ENCODE peak calls at places on chromosomes 5 and 9, in four cellular contexts. One of them, this sample, is unnamed. For H3K4me1, the result is how much of the 10 kb centered on the place peaks cover.

GRCh38 chr5:127844631-127845030 is 141.4 kb downstream of the CCDC192 start:
- DNase-seq in HepG2: no peak
- DNase-seq in GM12878: no peak
- DNase-seq in H1: no peak
- DNase-seq in this sample: no peak

GRCh38 chr5:140244525-140245025 is 58.3 kb downstream of the PFDN1 start:
- DNase-seq in HepG2: peak
- DNase-seq in GM12878: no peak
- DNase-seq in H1: peak
- DNase-seq in this sample: peak

GRCh38 chr9:72473474-72474241 is 47.8 kb upstream of the TMC1 start:
- DNase-seq in HepG2: no peak
- DNase-seq in GM12878: peak
- DNase-seq in H1: no peak
- DNase-seq in this sample: no peak

GRCh38 chr9:81002242-81002641 is 687.1 kb downstream of the TLE1 start:
- DNase-seq in HepG2: peak
- DNase-seq in GM12878: no peak
- DNase-seq in H1: no peak
- DNase-seq in this sample: no peak

GRCh38 chr5:96861044-96861443 is 15.3 kb upstream of the ERAP2 start:
- DNase-seq in HepG2: no peak
- DNase-seq in GM12878: no peak
- DNase-seq in H1: no peak
- DNase-seq in this sample: no peak

GRCh38 chr9:101451498-101451897 is 15.9 kb upstream of the ALDOB start:
- DNase-seq in HepG2: no peak
- DNase-seq in GM12878: no peak
- DNase-seq in H1: no peak
- DNase-seq in this sample: no peak

GRCh38 chr9:121302341-121302740 is 34.4 kb downstream of the GSN start:
- DNase-seq in HepG2: no peak
- DNase-seq in GM12878: no peak
- DNase-seq in H1: no peak
- DNase-seq in this sample: no peak

GRCh38 chr9:83299556-83299955 is 236.6 kb upstream of the RASEF start:
- DNase-seq in HepG2: no peak
- DNase-seq in GM12878: no peak
- DNase-seq in H1: no peak
- DNase-seq in this sample: no peak

GRCh38 chr5:93267276-93267675 is 313.7 kb downstream of the NR2F1-AS1 start:
- DNase-seq in HepG2: no peak
- DNase-seq in GM12878: no peak
- DNase-seq in H1: no peak
- DNase-seq in this sample: no peak

GRCh38 chr9:22244141-22245011 is 202.2 kb upstream of the DMRTA1 start:
- DNase-seq in HepG2: peak
- DNase-seq in GM12878: no peak
- DNase-seq in H1: no peak
- DNase-seq in this sample: peak

GRCh38 chr9:136846376-136847064 is 2.7 kb upstream of the PHPT1 start:
- DNase-seq in HepG2: no peak
- DNase-seq in GM12878: no peak
- DNase-seq in H1: no peak
- DNase-seq in this sample: no peak

GRCh38 chr5:149845601-149846000 is 99.0 kb downstream of the PDE6A start:
- DNase-seq in HepG2: no peak
- DNase-seq in GM12878: no peak
- DNase-seq in H1: no peak
- DNase-seq in this sample: no peak

GRCh38 chr5:176387384-176387925 is 943 bp downstream of the NOP16 start:
- DNase-seq in HepG2: no peak
- DNase-seq in GM12878: no peak
- DNase-seq in H1: no peak
- DNase-seq in this sample: no peak

GRCh38 chr9:16385590-16386578 is 484.6 kb downstream of the BNC2 start:
- DNase-seq in HepG2: no peak
- DNase-seq in GM12878: no peak
- DNase-seq in H1: no peak
- DNase-seq in this sample: no peak

GRCh38 chr9:111945216-111945615 is 48.6 kb downstream of the UGCG start:
- DNase-seq in HepG2: no peak
- DNase-seq in GM12878: peak
- DNase-seq in H1: no peak
- DNase-seq in this sample: no peak

GRCh38 chr5:150846651-150847333 is 471 bp downstream of the IRGM start:
- DNase-seq in HepG2: peak
- DNase-seq in GM12878: peak
- DNase-seq in H1: peak
- DNase-seq in this sample: peak

GRCh38 chr9:76441551-76442322 is 17.2 kb upstream of the GCNT1 start:
- DNase-seq in HepG2: no peak
- DNase-seq in GM12878: peak
- DNase-seq in H1: no peak
- DNase-seq in this sample: no peak

GRCh38 chr9:121663591-121663990 is 12.2 kb downstream of the DAB2IP start:
- DNase-seq in HepG2: no peak
- DNase-seq in GM12878: no peak
- DNase-seq in H1: no peak
- DNase-seq in this sample: no peak

GRCh38 chr5:82635561-82636288 is 357.6 kb upstream of the RPS23 start:
- DNase-seq in HepG2: peak
- DNase-seq in GM12878: no peak
- DNase-seq in H1: no peak
- DNase-seq in this sample: no peak

GRCh38 chr5:160833806-160834205 is 18.2 kb downstream of the ATP10B start:
- DNase-seq in HepG2: no peak
- DNase-seq in GM12878: no peak
- DNase-seq in H1: no peak
- DNase-seq in this sample: no peak

GRCh38 chr9:33239922-33240321 is at the start of gene SPINK4:
- DNase-seq in HepG2: peak
- DNase-seq in GM12878: no peak
- DNase-seq in H1: no peak
- DNase-seq in this sample: no peak

GRCh38 chr9:129506041-129506440 is 114.9 kb downstream of the C9orf50 start:
- DNase-seq in HepG2: no peak
- DNase-seq in GM12878: no peak
- DNase-seq in H1: no peak
- DNase-seq in this sample: no peak

GRCh38 chr5:172877496-172878260 is 43.6 kb downstream of the ERGIC1 start:
- DNase-seq in HepG2: no peak
- DNase-seq in GM12878: no peak
- DNase-seq in H1: no peak
- DNase-seq in this sample: no peak

GRCh38 chr9:88922091-88922490 is 69.2 kb upstream of the S1PR3 start:
- DNase-seq in HepG2: no peak
- DNase-seq in GM12878: peak
- DNase-seq in H1: no peak
- DNase-seq in this sample: no peak

GRCh38 chr5:74124826-74125225 is 498.8 kb downstream of the ARHGEF28 start:
- DNase-seq in HepG2: no peak
- DNase-seq in GM12878: no peak
- DNase-seq in H1: no peak
- DNase-seq in this sample: no peak

GRCh38 chr5:147223951-147224791 is 10.7 kb upstream of the STK32A start:
- DNase-seq in HepG2: peak
- DNase-seq in GM12878: no peak
- DNase-seq in H1: no peak
- DNase-seq in this sample: peak

GRCh38 chr5:133938039-133938821 is 30.2 kb downstream of the C5orf15 start:
- DNase-seq in HepG2: no peak
- DNase-seq in GM12878: no peak
- DNase-seq in H1: no peak
- DNase-seq in this sample: no peak

GRCh38 chr5:160463775-160464465 is 42.3 kb downstream of the PTTG1 start:
- DNase-seq in HepG2: peak
- DNase-seq in GM12878: no peak
- DNase-seq in H1: no peak
- DNase-seq in this sample: no peak

GRCh38 chr9:18888241-18888794 is 144.7 kb downstream of the SAXO1 start:
- DNase-seq in HepG2: no peak
- DNase-seq in GM12878: no peak
- DNase-seq in H1: no peak
- DNase-seq in this sample: no peak

GRCh38 chr9:120909904-120910303 is 16.7 kb downstream of the TRAF1 start:
- DNase-seq in HepG2: no peak
- DNase-seq in GM12878: no peak
- DNase-seq in H1: no peak
- DNase-seq in this sample: no peak

GRCh38 chr5:62742214-62742613 is 163.6 kb downstream of the LRRC70 start:
- DNase-seq in HepG2: peak
- DNase-seq in GM12878: no peak
- DNase-seq in H1: no peak
- DNase-seq in this sample: no peak

GRCh38 chr5:169052207-169052606 is 248.7 kb downstream of the SLIT3 start:
- DNase-seq in HepG2: no peak
- DNase-seq in GM12878: no peak
- DNase-seq in H1: no peak
- DNase-seq in this sample: no peak

GRCh38 chr5:26259081-26259480 is 779.3 kb downstream of the CDH9 start:
- DNase-seq in HepG2: no peak
- DNase-seq in GM12878: no peak
- DNase-seq in H1: no peak
- DNase-seq in this sample: no peak

GRCh38 chr9:100379862-100380261 is 27.1 kb upstream of the TEX10 start:
- DNase-seq in HepG2: peak
- DNase-seq in GM12878: no peak
- DNase-seq in H1: no peak
- DNase-seq in this sample: no peak

GRCh38 chr5:131209175-131209505 is 38.4 kb downstream of the LYRM7 start:
- DNase-seq in HepG2: no peak
- DNase-seq in GM12878: no peak
- DNase-seq in H1: no peak
- DNase-seq in this sample: no peak

GRCh38 chr5:11182441-11183080 is 421.5 kb upstream of the DAP start:
- DNase-seq in HepG2: peak
- DNase-seq in GM12878: no peak
- DNase-seq in H1: no peak
- DNase-seq in this sample: peak

GRCh38 chr9:123658792-123659191 is 271.1 kb downstream of the DENND1A start:
- DNase-seq in HepG2: no peak
- DNase-seq in GM12878: no peak
- DNase-seq in H1: no peak
- DNase-seq in this sample: no peak
- TF ChIP-seq SUZ12 in HepG2: no peak
- TF ChIP-seq SUZ12 in GM12878: no peak
- TF ChIP-seq SUZ12 in H1: no peak
- TF ChIP-seq SUZ12 in this sample: no peak

DNA sequence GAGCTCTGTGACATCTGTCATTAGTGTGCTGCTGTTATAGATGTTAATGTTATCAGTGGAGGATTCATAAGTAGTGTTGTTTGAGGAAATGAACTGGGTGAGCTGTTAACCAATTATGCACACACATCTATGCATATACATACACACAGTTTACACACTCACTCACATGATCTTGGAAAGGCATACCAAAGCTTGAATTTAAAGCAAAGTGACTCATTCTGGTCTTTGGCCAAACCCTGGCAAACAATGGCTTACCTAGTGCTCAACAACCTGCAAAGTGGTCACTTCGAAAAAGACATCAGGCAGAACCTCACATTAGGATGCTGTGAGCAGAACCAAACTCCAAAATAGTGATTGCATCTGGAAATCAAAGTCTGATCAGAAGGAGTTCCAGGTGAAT is 1037.3 kb upstream of the CDH6 start:
- DNase-seq in HepG2: no peak
- DNase-seq in GM12878: no peak
- DNase-seq in H1: no peak
- DNase-seq in this sample: no peak
- H3K4me1 ChIP-seq in HepG2: under half
- H3K4me1 ChIP-seq in GM12878: under half
- H3K4me1 ChIP-seq in H1: under half
- H3K4me1 ChIP-seq in this sample: under half

GRCh38 chr9:98484218-98484617 is 224.5 kb downstream of the GABBR2 start:
- DNase-seq in HepG2: no peak
- DNase-seq in GM12878: no peak
- DNase-seq in H1: no peak
- DNase-seq in this sample: no peak

GRCh38 chr9:98491231-98491651 is 217.5 kb downstream of the GABBR2 start:
- DNase-seq in HepG2: peak
- DNase-seq in GM12878: no peak
- DNase-seq in H1: no peak
- DNase-seq in this sample: no peak

GRCh38 chr9:98485706-98486105 is 223.0 kb downstream of the GABBR2 start:
- DNase-seq in HepG2: no peak
- DNase-seq in GM12878: no peak
- DNase-seq in H1: no peak
- DNase-seq in this sample: no peak

GRCh38 chr9:98491778-98492177 is 217.0 kb downstream of the GABBR2 start:
- DNase-seq in HepG2: no peak
- DNase-seq in GM12878: no peak
- DNase-seq in H1: no peak
- DNase-seq in this sample: peak

GRCh38 chr9:98488578-98489312 is 220.0 kb downstream of the GABBR2 start:
- DNase-seq in HepG2: no peak
- DNase-seq in GM12878: no peak
- DNase-seq in H1: peak
- DNase-seq in this sample: no peak
- TF ChIP-seq SUZ12 in HepG2: no peak
- TF ChIP-seq SUZ12 in GM12878: no peak
- TF ChIP-seq SUZ12 in H1: no peak
- TF ChIP-seq SUZ12 in this sample: no peak

DNA sequence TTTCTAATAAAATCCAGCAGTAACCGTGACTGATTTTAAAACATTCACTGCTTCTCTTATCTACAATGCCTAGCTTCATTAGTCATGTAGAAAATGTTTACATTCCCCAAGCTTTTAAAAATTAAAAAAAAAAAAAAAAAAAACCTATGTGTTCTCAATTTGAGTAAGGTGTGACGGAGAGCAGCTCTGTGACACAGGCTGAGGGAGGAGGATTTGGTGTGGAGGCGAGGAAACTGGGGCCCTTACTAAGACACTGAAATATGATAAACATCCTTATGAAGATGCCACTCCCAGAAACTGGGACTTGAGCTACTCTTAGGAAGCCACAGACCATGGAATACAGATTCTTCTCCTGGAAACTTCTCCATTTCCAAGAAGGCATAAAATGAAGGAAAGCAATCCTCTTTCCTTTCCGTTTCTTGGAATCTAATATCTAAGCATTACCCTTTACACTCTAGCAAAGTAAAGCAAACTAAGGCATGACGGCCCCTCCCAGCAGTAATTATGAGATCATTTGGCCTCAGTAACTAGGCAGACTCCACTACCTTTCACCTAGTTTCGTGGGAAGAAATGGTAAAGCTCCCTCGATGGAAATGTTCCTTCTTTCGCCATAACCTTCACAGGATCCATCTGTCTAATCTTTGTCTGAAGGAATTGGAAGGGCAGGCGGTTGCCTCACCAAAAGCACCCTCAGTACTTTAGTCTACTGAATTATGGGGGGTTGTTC is 23.5 kb downstream of the GRAMD2B start:
- DNase-seq in HepG2: no peak
- DNase-seq in GM12878: no peak
- DNase-seq in H1: no peak
- DNase-seq in this sample: no peak
- H3K4me1 ChIP-seq in HepG2: under half
- H3K4me1 ChIP-seq in GM12878: under half
- H3K4me1 ChIP-seq in H1: under half
- H3K4me1 ChIP-seq in this sample: under half

GRCh38 chr5:56649569-56649968 is 165.8 kb upstream of the MAP3K1 start:
- DNase-seq in HepG2: no peak
- DNase-seq in GM12878: no peak
- DNase-seq in H1: no peak
- DNase-seq in this sample: no peak
- TF ChIP-seq SUZ12 in HepG2: no peak
- TF ChIP-seq SUZ12 in GM12878: no peak
- TF ChIP-seq SUZ12 in H1: no peak
- TF ChIP-seq SUZ12 in this sample: no peak

This sample was measured in NT2/D1.